ENCODE peak calls at places on chromosomes 2 and 18, in eight cellular contexts. M is adrenal gland, C is IMR-90, E is heart left ventricle, B is NB4, P is vagina, R is prostate gland, Z is HepG2. D is an unnamed sample.

GRCh38 chr2:46669996-46670793 is 190.8 kb downstream of the TMEM247 start:
- DNase-seq in P (no peak), R (no peak), M (no peak), E (no peak), C (peak; percentile 86), Z (no peak), B (no peak), D (peak; percentile 20)

GRCh38 chr2:205187731-205188130 is 494.6 kb upstream of the NRP2 start:
- DNase-seq in P (no peak), R (no peak), M (no peak), B (no peak), E (no peak), C (peak; percentile 52), Z (no peak), D (no peak)

GRCh38 chr2:28325567-28326468 is 66.8 kb upstream of the FOSL2 start:
- DNase-seq in C (no peak), E (no peak), B (peak; percentile 79), M (peak; percentile 23), Z (no peak), R (no peak), P (peak; percentile 82), D (peak; percentile 79)

GRCh38 chr2:10297191-10297700 is 5.5 kb upstream of the HPCAL1 start:
- DNase-seq in E (no peak), P (no peak), Z (no peak), R (no peak), M (no peak), B (peak; percentile 60), C (no peak), D (no peak)

GRCh38 chr2:71692621-71693277 is 239.4 kb downstream of the DYSF start:
- DNase-seq in C (no peak), B (no peak), R (no peak), M (no peak), Z (no peak), E (no peak), P (no peak), D (no peak)

GRCh38 chr2:217393585-217394032 is 533.7 kb upstream of the TNP1 start:
- DNase-seq in M (peak; percentile 85), Z (no peak), R (peak; percentile 38), C (peak; percentile 96), P (no peak), E (peak; percentile 69), B (no peak), D (no peak)

GRCh38 chr2:241329669-241330615 is 14.2 kb downstream of the SEPTIN2 start:
- DNase-seq in P (no peak), Z (no peak), C (no peak), E (no peak), M (no peak), B (no peak), R (peak; percentile 28), D (no peak)

GRCh38 chr2:173697929-173698328 is 267.2 kb downstream of the SP3 start:
- DNase-seq in M (no peak), Z (no peak), B (no peak), C (no peak), P (no peak), R (no peak), E (no peak), D (no peak)

GRCh38 chr2:216555274-216555673 is 56.6 kb downstream of the RPL37A start:
- DNase-seq in P (no peak), C (no peak), Z (no peak), M (peak; percentile 85), R (peak; percentile 85), B (peak; percentile 45), E (peak; percentile 78), D (peak; percentile 48)

DNA sequence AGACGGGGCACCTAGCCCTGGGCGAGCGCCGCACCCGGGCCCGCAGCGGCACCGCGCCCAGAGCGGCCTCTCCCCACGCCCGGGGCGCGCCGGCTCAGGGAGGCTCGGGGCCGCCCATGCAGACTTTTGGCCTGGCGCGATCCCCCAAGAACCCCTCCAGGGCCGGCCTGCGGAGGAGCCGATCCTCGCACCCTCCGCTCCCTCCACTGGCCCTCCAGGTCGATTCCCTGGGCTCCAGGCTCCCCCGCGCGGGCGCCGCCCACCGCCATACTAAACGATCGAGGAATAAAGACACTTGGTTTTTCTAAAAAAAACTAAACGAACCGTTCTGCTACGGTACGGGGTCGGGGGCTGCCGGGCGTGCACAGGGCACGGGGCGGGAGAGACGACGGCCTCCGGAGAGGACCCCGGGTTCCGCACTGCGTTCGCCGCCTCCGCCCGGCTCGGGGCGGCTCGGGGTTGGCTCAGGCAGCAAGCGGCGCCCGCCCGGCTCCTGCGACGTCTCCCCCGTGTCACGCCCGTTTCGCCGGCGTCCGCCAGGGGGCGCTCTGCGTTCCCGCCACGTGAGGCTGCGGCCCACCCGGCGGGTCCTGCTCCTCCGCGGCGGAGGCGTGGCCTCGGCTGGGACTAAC is 366 bp upstream of the KHK start:
- DNase-seq in P (no peak), B (peak; percentile 97), R (peak; percentile 90), Z (peak; percentile 87), C (peak; percentile 86), M (peak; percentile 94), E (peak; percentile 98), D (peak; percentile 98)
- TF ChIP-seq POLR2A in P (peak; percentile 50), B (no peak), R (peak; percentile 46), Z (no peak), C (no peak), M (peak; percentile 87), E (no peak), D (peak; percentile 44)

GRCh38 chr18:7899078-7899477 is 332.0 kb downstream of the PTPRM start:
- DNase-seq in E (no peak), P (no peak), Z (no peak), R (no peak), C (no peak), M (no peak), B (no peak), D (no peak)

GRCh38 chr18:7898181-7898580 is 331.1 kb downstream of the PTPRM start:
- DNase-seq in R (no peak), B (no peak), C (no peak), P (no peak), E (no peak), M (no peak), Z (no peak), D (no peak)

GRCh38 chr18:7901657-7902056 is 334.5 kb downstream of the PTPRM start:
- DNase-seq in M (no peak), E (no peak), C (peak; percentile 29), P (no peak), Z (no peak), R (no peak), B (no peak), D (no peak)

GRCh38 chr18:7904529-7904928 is 337.4 kb downstream of the PTPRM start:
- DNase-seq in B (no peak), E (no peak), M (no peak), C (peak; percentile 95), Z (no peak), R (no peak), P (no peak), D (peak; percentile 31)

DNA sequence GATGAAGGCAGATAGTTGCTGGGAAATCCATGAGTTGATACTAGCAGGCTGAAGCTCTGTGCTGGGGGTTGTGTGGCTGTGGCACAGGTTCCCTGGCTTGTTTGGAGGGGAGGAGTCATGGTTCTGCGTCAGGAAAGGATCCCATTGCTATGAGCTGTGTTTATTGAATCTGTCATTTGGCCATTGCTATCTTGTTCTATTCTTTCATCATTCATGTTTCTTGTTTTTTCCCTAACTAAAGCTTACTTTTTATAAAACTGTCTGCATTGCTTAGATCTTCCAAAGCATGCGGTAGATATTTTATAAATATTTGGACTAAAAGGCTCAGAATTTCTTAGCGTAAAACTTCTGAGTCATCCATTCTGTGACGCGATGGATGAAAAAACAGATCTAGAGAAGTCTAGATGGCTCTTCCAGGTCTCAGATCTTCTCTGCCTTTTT is 335.3 kb downstream of the PTPRM start:
- DNase-seq in R (no peak), E (no peak), B (no peak), Z (no peak), M (no peak), C (peak; percentile 99), P (no peak), D (no peak)
- TF ChIP-seq POLR2A in R (no peak), E (no peak), B (no peak), Z (no peak), M (no peak), C (peak; percentile 49), P (no peak), D (no peak)

GRCh38 chr2:233440714-233441113 is 86.4 kb downstream of the DGKD start:
- DNase-seq in R (no peak), B (no peak), E (no peak), P (no peak), C (no peak), Z (no peak), M (no peak), D (no peak)
- TF ChIP-seq POLR2A in R (no peak), B (no peak), E (no peak), P (no peak), C (no peak), Z (no peak), M (no peak), D (no peak)

GRCh38 chr2:227164745-227165350 is 424 bp downstream of the COL4A3 start:
- DNase-seq in B (no peak), M (peak; percentile 70), E (peak; percentile 59), Z (no peak), R (no peak), P (no peak), C (no peak), D (no peak)
- TF ChIP-seq POLR2A in B (no peak), M (no peak), E (no peak), Z (no peak), R (no peak), P (no peak), C (no peak), D (no peak)

GRCh38 chr2:233092446-233093438 is 32.6 kb downstream of the INPP5D start:
- DNase-seq in E (no peak), R (no peak), Z (no peak), C (no peak), B (peak; percentile 61), M (peak; percentile 2), P (no peak), D (no peak)
- TF ChIP-seq POLR2A in E (no peak), R (no peak), Z (no peak), C (no peak), B (no peak), M (no peak), P (no peak), D (no peak)

DNA sequence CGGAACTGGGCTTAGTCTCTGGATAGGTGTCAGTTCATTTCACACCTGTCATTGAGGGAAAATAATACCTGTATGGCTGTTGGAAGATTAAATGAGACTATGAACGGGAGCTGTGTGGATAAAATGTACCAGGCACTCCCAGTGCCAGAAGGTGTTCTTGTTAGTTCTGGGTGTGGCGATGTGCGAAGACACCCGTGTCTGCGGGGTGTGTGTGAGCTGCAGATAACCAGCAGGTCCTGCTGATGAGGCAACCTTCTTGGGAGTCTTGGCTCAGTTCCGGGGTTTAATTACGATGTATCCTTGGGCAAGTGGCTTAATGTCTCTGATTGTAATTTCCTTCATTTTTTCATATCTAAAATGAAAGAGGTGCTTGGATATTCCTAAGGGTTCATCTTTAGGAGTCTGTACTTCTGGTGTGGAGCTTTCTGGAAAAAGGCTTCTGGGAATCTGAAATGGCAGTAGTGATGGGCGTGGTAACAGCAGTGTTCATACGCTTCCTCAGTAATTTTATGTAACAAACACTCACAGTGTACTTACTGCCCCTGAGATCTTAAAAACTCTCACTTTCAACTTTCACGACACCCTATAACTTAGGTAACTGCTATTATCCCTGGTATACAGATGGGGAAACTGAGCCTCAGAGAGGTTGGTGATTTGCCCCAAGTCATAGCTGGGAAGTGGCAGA is 35.0 kb downstream of the NEDD4L start:
- DNase-seq in C (no peak), Z (no peak), B (no peak), M (no peak), R (peak; percentile 54), P (no peak), E (no peak), D (no peak)
- TF ChIP-seq POLR2A in C (no peak), Z (no peak), B (no peak), M (no peak), R (no peak), P (no peak), E (no peak), D (no peak)

D was measured in H54.